ENCODE peak calls at places on chromosomes 5 and 9, in five cellular contexts. L is PC-3, U is H1, G is HCT116, Z is fibroblast of lung. W is an unnamed sample.

GRCh38 chr5:170254056-170254455 is 21.3 kb downstream of the C5orf58 start:
- DNase-seq in G (no peak), L (peak; percentile 70), Z (no peak), U (no peak), W (no peak)

GRCh38 chr5:125485003-125485641 is 738.7 kb upstream of the ZNF608 start:
- DNase-seq in G (peak; percentile 81), Z (peak; percentile 100), L (peak; percentile 87), U (no peak), W (peak; percentile 100)

GRCh38 chr5:181058786-181059296 is 18.8 kb downstream of the BTNL9 start:
- DNase-seq in Z (no peak), U (no peak), G (no peak), L (no peak), W (no peak)

GRCh38 chr9:93112864-93113389 is 16.9 kb downstream of the CARD19 start:
- DNase-seq in Z (no peak), U (no peak), G (no peak), L (no peak), W (no peak)

GRCh38 chr5:72439192-72439591 is 68.0 kb downstream of the ZNF366 start:
- DNase-seq in L (no peak), Z (no peak), G (no peak), U (no peak), W (no peak)

GRCh38 chr9:112757940-112758339 is 7.4 kb downstream of the SNX30 start:
- DNase-seq in L (no peak), U (no peak), G (no peak), Z (no peak), W (no peak)

GRCh38 chr9:1319436-1319835 is 269.3 kb downstream of the DMRT2 start:
- DNase-seq in Z (no peak), L (no peak), G (no peak), U (no peak), W (no peak)

GRCh38 chr9:19408316-19408692 is 505 bp upstream of the ACER2 start:
- DNase-seq in Z (no peak), L (no peak), U (no peak), G (no peak), W (no peak)

GRCh38 chr5:107570805-107571531 is 99.8 kb downstream of the EFNA5 start:
- DNase-seq in L (no peak), G (no peak), U (no peak), Z (no peak), W (no peak)

GRCh38 chr9:4306066-4306787 is 6.4 kb upstream of the GLIS3 start:
- DNase-seq in U (no peak), Z (no peak), L (no peak), G (no peak), W (peak; percentile 68)
- H3K9ac ChIP-seq in U (no peak overlapping the region), Z (no peak overlapping the region), L (no peak overlapping the region), G (no peak overlapping the region), W (peak overlapping the region; percentile 36)

GRCh38 chr5:119745976-119746375 is 116.6 kb downstream of the FAM170A start:
- DNase-seq in U (no peak), Z (no peak), G (no peak), L (no peak), W (no peak)

GRCh38 chr5:119746984-119747383 is 117.6 kb downstream of the FAM170A start:
- DNase-seq in L (peak; percentile 24), G (no peak), U (no peak), Z (no peak), W (no peak)

GRCh38 chr5:119742311-119742710 is 113.0 kb downstream of the FAM170A start:
- DNase-seq in G (no peak), L (peak; percentile 45), U (no peak), Z (no peak), W (no peak)

GRCh38 chr5:119743927-119744326 is 114.6 kb downstream of the FAM170A start:
- DNase-seq in Z (peak; percentile 46), L (peak; percentile 65), G (peak; percentile 59), U (no peak), W (no peak)
- TF ChIP-seq EZH2 in Z (no peak), L (no peak), G (no peak), U (no peak), W (no peak)

DNA sequence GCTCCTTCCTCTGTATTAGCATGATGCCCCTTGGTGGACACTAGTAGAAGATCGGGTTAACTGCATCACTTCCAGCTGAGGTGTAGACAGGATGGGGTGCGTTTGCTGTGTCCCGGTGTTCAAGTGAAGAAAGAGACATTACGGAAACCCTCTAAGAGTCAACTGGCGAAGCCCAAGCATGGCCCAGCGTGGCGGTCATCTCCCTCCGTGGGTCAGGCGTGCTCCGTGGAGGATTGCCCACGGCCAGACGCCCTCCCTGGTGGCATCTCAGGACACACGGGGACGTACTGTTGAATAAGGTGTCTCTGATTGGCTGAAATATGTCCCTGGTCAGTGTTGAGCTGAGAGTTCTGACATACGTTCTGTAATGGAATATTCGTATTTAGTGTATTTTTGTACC is 119.5 kb upstream of the CACNA1B start:
- DNase-seq in G (no peak), U (no peak), Z (no peak), L (no peak), W (no peak)
- H3K4me1 ChIP-seq in G (peaks cover 18% of the 10 kb centered on the region), U (no peaks in the 10 kb centered on the region), Z (no peaks in the 10 kb centered on the region), L (peaks cover 7% of the 10 kb centered on the region), W (peaks cover 13% of the 10 kb centered on the region)

GRCh38 chr5:51389582-51390463 is 6.6 kb downstream of the ISL1 start:
- DNase-seq in L (no peak), Z (no peak), U (no peak), G (no peak), W (no peak)
- H3K9ac ChIP-seq in L (no peak overlapping the region), Z (no peak overlapping the region), U (no peak overlapping the region), G (no peak overlapping the region), W (no peak overlapping the region)

DNA sequence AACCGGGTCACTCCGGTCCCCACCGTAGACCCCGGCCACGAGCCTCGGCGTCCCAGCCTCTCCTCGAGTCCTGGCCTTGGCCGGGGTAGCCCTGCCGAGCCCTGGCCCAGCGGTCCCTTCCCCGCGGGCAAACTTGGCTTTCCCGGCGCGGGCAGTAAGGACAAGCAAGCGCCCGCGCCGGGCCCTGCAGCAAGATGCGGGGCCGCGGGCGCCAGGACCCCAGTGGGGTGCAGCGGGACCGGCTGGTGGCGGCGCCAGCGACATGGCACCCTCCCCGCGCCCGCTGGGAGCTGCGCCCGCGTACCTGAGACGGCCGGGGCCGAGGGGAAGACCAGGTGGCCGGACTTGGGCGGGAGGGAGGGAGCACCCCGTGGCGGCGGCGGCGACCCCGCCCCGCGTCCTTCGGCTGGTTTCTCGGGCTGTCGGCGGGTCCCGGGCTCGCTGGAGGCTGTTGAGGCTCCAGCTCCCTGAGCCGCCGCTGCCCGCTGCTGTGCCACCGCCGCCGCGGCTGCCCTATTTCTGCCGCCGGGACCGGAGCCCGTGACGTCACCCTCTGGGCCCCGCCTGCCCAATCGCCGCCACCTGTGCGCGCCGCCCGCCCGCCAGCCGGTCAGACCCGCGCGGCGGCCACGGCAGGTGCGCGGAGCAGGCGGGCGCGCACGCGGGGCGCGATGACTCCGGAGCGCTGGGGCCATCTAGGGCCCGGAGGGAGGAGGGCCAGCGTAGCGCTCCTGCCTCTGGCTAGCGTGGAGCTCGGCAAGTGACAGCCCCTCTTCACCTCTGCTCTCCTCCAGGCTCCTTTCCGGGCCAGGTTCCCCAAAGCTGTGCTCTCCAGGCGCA is at the start of gene FSTL4:
- DNase-seq in U (peak; percentile 80), Z (no peak), G (no peak), L (peak; percentile 45), W (no peak)
- TF ChIP-seq EZH2 in U (peak; percentile 11), Z (no peak), G (no peak), L (no peak), W (peak; percentile 18)

GRCh38 chr9:89502038-89502601 is 4.2 kb upstream of the SEMA4D start:
- DNase-seq in L (no peak), G (no peak), U (no peak), Z (no peak), W (no peak)
- H3K4me1 ChIP-seq in L (peaks cover 3% of the 10 kb centered on the region), G (peaks cover 8% of the 10 kb centered on the region), U (no peaks in the 10 kb centered on the region), Z (no peaks in the 10 kb centered on the region), W (no peaks in the 10 kb centered on the region)

DNA sequence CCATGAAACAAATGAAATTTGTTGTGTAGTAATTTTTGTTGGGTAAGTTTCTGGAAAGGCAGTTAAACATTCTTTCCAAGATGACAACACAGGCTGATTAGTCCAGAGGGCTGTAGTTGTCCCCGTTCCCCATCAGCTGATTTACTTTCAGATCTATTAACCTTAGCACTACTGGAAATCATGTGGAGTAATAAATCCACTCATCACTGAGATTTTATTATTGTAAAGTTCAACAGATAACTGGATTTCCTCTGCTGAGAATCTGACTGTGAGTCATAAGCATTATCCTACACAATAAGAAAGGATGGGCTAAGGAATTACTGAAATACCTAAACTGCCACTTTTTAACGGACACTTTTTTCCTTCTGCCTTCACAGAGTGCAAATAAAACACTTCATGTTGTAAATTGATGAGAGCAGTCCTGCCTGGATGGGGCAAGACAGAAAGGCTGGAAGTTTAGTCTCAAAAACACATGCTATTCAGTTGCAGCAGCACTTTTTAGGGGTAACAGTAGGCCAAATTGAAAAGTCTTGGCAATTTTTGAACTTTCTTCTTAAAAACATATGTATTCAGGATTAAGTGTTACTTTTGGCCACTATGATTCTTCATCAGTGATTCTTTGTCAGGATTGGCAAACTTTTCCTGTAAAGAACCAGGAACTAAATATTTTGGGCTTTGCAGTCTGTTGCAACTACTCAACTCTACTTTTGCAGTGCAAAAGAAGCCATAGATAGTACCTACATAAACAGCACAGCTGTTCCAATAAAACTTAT is 7.1 kb downstream of the STOM start:
- DNase-seq in G (no peak), U (no peak), Z (peak; percentile 44), L (peak; percentile 43), W (peak; percentile 56)
- H3K9ac ChIP-seq in G (peak overlapping the region; percentile 13), U (no peak overlapping the region), Z (no peak overlapping the region), L (no peak overlapping the region), W (peak overlapping the region; percentile 42)

W was measured in astrocyte.